ENCODE peak calls at places on chromosomes 2 and 18, in five cellular contexts. N, W, P, O and X are unnamed samples.

GRCh38 chr2:144519597-144519933 is 354 bp downstream of the ZEB2 start:
- DNase-seq in N (no peak), W (no peak), P (no peak), O (no peak), X (no peak)

GRCh38 chr2:84247532-84247931 is 211.5 kb downstream of the SUCLG1 start:
- DNase-seq in N (no peak), W (no peak), P (no peak), O (no peak), X (no peak)

GRCh38 chr2:234366891-234367290 is 130.0 kb downstream of the ARL4C start:
- DNase-seq in N (no peak), W (no peak), P (no peak), O (no peak), X (no peak)

GRCh38 chr2:189142893-189143759 is 36.4 kb downstream of the COL5A2 start:
- DNase-seq in N (no peak), W (no peak), P (peak), O (peak), X (no peak)

GRCh38 chr2:235563056-235563777 is 69.4 kb downstream of the AGAP1 start:
- DNase-seq in N (no peak), W (no peak), P (peak), O (no peak), X (no peak)

GRCh38 chr2:111704246-111704645 is 179.7 kb downstream of the ANAPC1 start:
- DNase-seq in N (no peak), W (no peak), P (no peak), O (no peak), X (peak)

GRCh38 chr18:24685232-24685959 is 225.0 kb downstream of the HRH4 start:
- DNase-seq in N (no peak), W (no peak), P (no peak), O (no peak), X (no peak)

GRCh38 chr18:8615397-8616025 is 6.3 kb downstream of the RAB12 start:
- DNase-seq in N (no peak), W (no peak), P (peak), O (peak), X (peak)

GRCh38 chr2:97936199-97936598 is 59.5 kb downstream of the TMEM131 start:
- DNase-seq in N (no peak), W (no peak), P (no peak), O (no peak), X (no peak)

GRCh38 chr18:75896865-75897264 is 469.4 kb upstream of the SMIM21 start:
- DNase-seq in N (no peak), W (no peak), P (no peak), O (no peak), X (no peak)

GRCh38 chr2:33420726-33421125 is 55.7 kb upstream of the RASGRP3 start:
- DNase-seq in N (no peak), W (no peak), P (peak), O (no peak), X (no peak)

GRCh38 chr2:127027715-127028114 is 79.2 kb downstream of the BIN1 start:
- DNase-seq in N (no peak), W (peak), P (no peak), O (no peak), X (no peak)

GRCh38 chr2:158178646-158179045 is 77.0 kb downstream of the UPP2 start:
- DNase-seq in N (no peak), W (no peak), P (no peak), O (no peak), X (no peak)

GRCh38 chr2:63050186-63050915 is at the start of gene OTX1:
- DNase-seq in N (peak), W (no peak), P (peak), O (peak), X (peak)

GRCh38 chr2:120783371-120783791 is 47.7 kb downstream of the GLI2 start:
- DNase-seq in N (no peak), W (no peak), P (peak), O (no peak), X (no peak)

GRCh38 chr2:72920317-72921087 is 3.2 kb downstream of the EMX1 start:
- DNase-seq in N (no peak), W (no peak), P (peak), O (peak), X (no peak)

GRCh38 chr2:46657042-46657504 is 177.7 kb downstream of the TMEM247 start:
- DNase-seq in N (no peak), W (peak), P (peak), O (peak), X (peak)

GRCh38 chr2:152507941-152508340 is 173.0 kb downstream of the FMNL2 start:
- DNase-seq in N (no peak), W (no peak), P (no peak), O (no peak), X (no peak)

GRCh38 chr2:168439536-168439935 is 16.5 kb upstream of the CERS6 start:
- DNase-seq in N (no peak), W (no peak), P (peak), O (no peak), X (no peak)

GRCh38 chr2:149989447-149990063 is 402.0 kb upstream of the MMADHC start:
- DNase-seq in N (no peak), W (no peak), P (peak), O (no peak), X (peak)

GRCh38 chr2:33378551-33379220 is 97.8 kb upstream of the RASGRP3 start:
- DNase-seq in N (peak), W (no peak), P (no peak), O (no peak), X (no peak)

GRCh38 chr2:202848813-202849212 is 22.8 kb downstream of the ICA1L start:
- DNase-seq in N (peak), W (no peak), P (no peak), O (peak), X (no peak)

GRCh38 chr18:9403795-9404564 is 69.4 kb downstream of the TWSG1 start:
- DNase-seq in N (peak), W (no peak), P (no peak), O (no peak), X (no peak)

GRCh38 chr2:1605102-1605501 is 139.2 kb downstream of the PXDN start:
- DNase-seq in N (peak), W (no peak), P (peak), O (no peak), X (no peak)

GRCh38 chr2:201363857-201364560 is 6.9 kb upstream of the FLACC1 start:
- DNase-seq in N (no peak), W (no peak), P (peak), O (no peak), X (no peak)

GRCh38 chr2:55314985-55315384 is 46.0 kb upstream of the MTIF2 start:
- DNase-seq in N (no peak), W (no peak), P (no peak), O (no peak), X (no peak)

GRCh38 chr2:221792971-221793670 is 221.0 kb upstream of the EPHA4 start:
- DNase-seq in N (no peak), W (peak), P (no peak), O (no peak), X (no peak)

GRCh38 chr2:138503652-138504051 is 2.1 kb downstream of the SPOPL start:
- DNase-seq in N (no peak), W (no peak), P (no peak), O (no peak), X (no peak)

GRCh38 chr2:231621051-231621879 is 28.6 kb downstream of the TEX44 start:
- DNase-seq in N (peak), W (no peak), P (no peak), O (no peak), X (no peak)

GRCh38 chr2:233419626-233420431 is 65.5 kb downstream of the DGKD start:
- DNase-seq in N (no peak), W (no peak), P (no peak), O (no peak), X (no peak)

GRCh38 chr2:202911203-202911512 is 315 bp downstream of the WDR12 start:
- DNase-seq in N (no peak), W (no peak), P (no peak), O (no peak), X (no peak)

GRCh38 chr2:72220170-72220569 is 72.5 kb upstream of the CYP26B1 start:
- DNase-seq in N (no peak), W (no peak), P (no peak), O (no peak), X (no peak)

GRCh38 chr2:111905990-111906735 is 7.8 kb downstream of the MERTK start:
- DNase-seq in N (no peak), W (no peak), P (peak), O (peak), X (no peak)

GRCh38 chr2:188307850-188308283 is 16.2 kb downstream of the GULP1 start:
- DNase-seq in N (no peak), W (no peak), P (peak), O (no peak), X (no peak)

GRCh38 chr2:8314063-8314462 is 367.8 kb upstream of the ID2 start:
- DNase-seq in N (no peak), W (no peak), P (no peak), O (no peak), X (no peak)

GRCh38 chr2:23399674-23400261 is 14.8 kb downstream of the KLHL29 start:
- DNase-seq in N (no peak), W (no peak), P (no peak), O (no peak), X (no peak)

GRCh38 chr2:240604291-240604938 is 17.9 kb downstream of the CAPN10 start:
- DNase-seq in N (peak), W (no peak), P (peak), O (peak), X (peak)

GRCh38 chr2:25548587-25548986 is 124.8 kb downstream of the DTNB start:
- DNase-seq in N (no peak), W (no peak), P (no peak), O (no peak), X (no peak)

GRCh38 chr2:39008663-39009062 is 112.2 kb downstream of the SOS1 start:
- DNase-seq in N (no peak), W (no peak), P (peak), O (no peak), X (no peak)

GRCh38 chr2:11466307-11467125 is 555 bp upstream of the E2F6 start:
- DNase-seq in N (no peak), W (no peak), P (no peak), O (peak), X (no peak)
- TF ChIP-seq POLR2A in N (no peak), W (no peak), P (no peak), O (no peak), X (no peak)

GRCh38 chr2:71130325-71131260 is at the start of gene MPHOSPH10:
- DNase-seq in N (peak), W (peak), P (peak), O (peak), X (peak)
- TF ChIP-seq POLR2A in N (no peak), W (no peak), P (peak), O (peak), X (peak)

DNA sequence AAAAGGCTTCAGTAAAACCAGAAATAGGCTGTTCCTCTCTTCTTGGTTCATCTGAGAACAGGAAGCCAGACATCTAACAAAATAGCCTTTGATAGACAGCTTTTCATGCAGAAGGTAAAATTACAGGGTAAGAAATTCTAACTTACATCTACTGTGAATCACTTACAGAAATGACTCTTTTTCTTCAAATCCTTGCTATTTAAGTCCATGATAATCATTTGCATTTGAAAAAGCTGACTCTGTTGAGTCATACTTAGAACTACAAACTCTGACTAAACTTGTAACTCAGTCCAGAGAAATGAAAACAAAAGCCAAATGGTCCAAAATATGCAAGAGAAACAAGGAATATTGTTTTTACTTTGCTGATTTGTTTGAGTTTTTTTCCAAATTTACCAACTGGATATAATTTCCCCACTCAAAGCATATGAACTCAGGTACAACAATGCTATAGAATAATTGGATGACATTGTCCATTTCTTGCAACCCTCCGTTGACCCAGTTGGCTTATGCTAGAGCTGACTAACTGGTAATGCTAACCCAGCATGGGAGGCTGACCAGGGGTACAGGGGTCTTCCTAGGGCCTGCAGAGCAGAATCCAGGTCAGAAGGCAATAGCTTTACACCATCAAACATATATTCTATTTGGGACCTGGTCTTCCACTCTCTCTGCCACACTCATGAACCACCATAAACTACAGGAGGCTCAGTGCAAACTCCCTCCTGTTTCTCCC is 18.8 kb upstream of the MREG start:
- DNase-seq in N (no peak), W (no peak), P (no peak), O (no peak), X (no peak)
- TF ChIP-seq POLR2A in N (no peak), W (no peak), P (no peak), O (no peak), X (no peak)

DNA sequence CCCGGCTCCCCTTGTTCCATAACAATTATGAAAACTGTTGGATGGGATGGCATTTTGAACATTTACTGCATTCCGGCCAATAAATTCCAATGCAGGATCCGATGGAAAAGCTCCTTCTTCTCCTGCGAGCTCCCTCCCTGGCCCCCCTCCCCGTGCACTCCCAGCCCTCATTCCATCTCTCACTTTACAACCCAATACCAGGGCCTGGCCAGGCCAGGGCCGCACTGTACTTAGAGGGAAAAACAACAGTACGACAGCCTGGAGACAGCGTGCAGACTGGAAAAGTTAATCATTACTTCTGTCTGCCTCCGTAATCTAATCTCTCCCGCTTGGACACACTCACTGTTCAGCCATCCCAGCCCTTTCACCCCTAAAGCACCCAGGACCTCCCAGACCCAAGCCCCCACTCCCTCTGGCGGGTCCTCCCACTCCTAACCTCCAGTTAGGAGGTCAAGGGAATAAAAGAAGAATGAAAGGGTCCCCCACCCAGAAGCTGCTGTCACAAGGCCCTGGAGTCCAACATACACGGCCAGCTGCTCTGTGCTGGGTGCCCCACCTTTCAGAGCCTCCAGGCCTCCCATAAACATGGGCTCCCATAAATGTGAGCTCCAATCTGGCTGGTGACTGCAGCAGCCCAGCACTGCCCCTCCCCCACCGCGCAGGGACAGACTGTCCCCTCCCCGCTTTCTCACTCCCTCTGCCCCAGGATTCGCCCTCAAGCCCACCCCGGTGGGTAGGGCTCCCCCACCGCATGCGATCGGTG is 20.6 kb downstream of the SMAD7 start:
- DNase-seq in N (no peak), W (no peak), P (peak), O (peak), X (no peak)
- TF ChIP-seq POLR2A in N (no peak), W (no peak), P (no peak), O (no peak), X (no peak)

DNA sequence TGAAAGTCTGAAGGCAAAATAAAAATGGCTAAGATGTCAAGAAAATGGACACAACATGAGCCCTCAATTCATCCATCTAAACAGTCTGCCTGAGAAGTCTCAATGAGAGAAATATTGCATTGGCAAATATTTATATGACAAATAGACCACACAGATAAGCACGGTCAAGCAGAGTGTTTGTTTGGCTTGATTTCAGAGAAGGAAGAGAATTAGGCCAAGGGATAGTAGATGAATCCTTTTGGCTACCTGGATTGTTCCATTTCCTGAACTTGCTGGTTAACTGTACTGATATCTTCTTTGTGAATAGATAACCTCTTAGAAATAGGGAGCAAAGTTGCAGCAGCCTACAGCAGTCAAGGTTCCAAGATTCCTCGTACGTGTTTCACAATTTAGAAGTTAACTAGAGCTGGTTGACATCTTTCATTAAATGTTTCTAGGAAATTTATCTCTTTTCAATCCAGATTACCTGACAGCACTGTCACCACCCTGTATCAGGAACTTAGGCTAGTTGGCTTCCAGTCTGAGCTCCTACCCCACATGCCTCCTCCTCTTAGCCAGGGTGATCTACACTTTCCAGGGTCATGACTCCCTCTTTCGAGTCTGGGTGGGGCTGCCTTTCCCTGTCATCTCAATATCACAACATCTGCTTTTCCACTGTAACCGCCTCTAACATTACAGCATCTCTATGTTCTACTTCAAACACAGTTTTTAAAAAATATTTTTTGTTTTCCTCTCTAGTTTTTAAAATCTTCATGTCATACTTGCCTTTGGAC is 129.5 kb downstream of the RBMS1 start:
- DNase-seq in N (no peak), W (no peak), P (no peak), O (no peak), X (no peak)
- TF ChIP-seq POLR2A in N (no peak), W (no peak), P (no peak), O (no peak), X (no peak)

GRCh38 chr2:3441465-3441864 is 62.0 kb downstream of the TRAPPC12 start:
- DNase-seq in N (no peak), W (no peak), P (no peak), O (no peak), X (no peak)

GRCh38 chr2:3440486-3440885 is 61.0 kb downstream of the TRAPPC12 start:
- DNase-seq in N (no peak), W (no peak), P (peak), O (no peak), X (no peak)

GRCh38 chr2:3442185-3442584 is 62.7 kb downstream of the TRAPPC12 start:
- DNase-seq in N (no peak), W (no peak), P (no peak), O (no peak), X (no peak)

GRCh38 chr2:3443685-3444084 is 64.2 kb downstream of the TRAPPC12 start:
- DNase-seq in N (no peak), W (no peak), P (no peak), O (no peak), X (no peak)

DNA sequence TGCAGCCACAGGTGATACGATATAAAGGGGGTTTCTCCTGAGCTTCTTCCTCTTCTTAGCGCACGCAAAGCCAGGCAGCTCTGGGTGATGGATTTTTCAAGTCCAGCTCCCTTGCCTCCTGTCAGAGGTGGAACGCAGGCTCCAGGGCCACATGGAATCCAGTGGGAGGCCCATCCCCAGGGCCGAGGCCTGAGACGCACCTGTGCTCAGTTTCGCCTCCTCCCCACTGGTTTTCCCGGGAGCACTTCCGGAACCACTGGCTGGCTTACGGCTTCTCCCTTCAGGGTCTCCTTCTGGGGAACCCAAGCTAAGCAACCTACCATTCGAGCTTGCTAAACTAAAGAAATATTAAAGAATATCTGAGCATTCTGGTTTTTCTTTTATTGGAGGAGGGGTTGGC is 63.6 kb downstream of the TRAPPC12 start:
- DNase-seq in N (no peak), W (no peak), P (no peak), O (no peak), X (no peak)
- TF ChIP-seq POLR2A in N (no peak), W (no peak), P (no peak), O (no peak), X (no peak)

GRCh38 chr18:11990541-11990940 is 9.2 kb downstream of the IMPA2 start:
- DNase-seq in N (no peak), W (no peak), P (no peak), O (no peak), X (no peak)

GRCh38 chr18:11992096-11992785 is 10.9 kb downstream of the IMPA2 start:
- DNase-seq in N (no peak), W (no peak), P (no peak), O (no peak), X (no peak)

GRCh38 chr18:11989174-11989573 is 7.9 kb downstream of the IMPA2 start:
- DNase-seq in N (no peak), W (no peak), P (no peak), O (no peak), X (no peak)

GRCh38 chr18:11991021-11991770 is 9.9 kb downstream of the IMPA2 start:
- DNase-seq in N (no peak), W (no peak), P (no peak), O (no peak), X (no peak)

DNA sequence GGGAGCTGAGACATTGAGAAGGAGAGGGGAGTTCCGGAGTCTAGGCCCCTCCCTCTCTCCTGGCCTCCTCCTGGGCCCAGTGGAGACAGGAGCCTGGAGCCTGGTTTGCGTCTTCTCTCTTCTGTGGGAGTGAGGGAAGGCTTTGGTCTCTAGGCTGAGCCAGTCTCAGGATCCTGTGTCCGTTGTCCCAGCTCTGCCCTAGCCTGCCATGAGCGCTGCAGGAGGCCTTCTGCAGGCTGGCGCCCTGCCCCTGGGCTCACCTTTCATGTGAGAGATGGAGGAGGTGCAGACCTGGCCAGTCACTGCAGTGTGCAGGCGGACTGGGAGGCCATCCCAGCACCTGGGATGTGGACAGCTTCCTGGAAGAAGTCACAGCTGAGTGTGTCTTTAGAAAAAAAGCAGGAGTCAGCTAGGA is 8.7 kb downstream of the IMPA2 start:
- DNase-seq in N (no peak), W (no peak), P (no peak), O (no peak), X (no peak)
- TF ChIP-seq POLR2A in N (no peak), W (no peak), P (no peak), O (no peak), X (no peak)